ENCODE peak calls at places on chromosomes 16 and 17, in four cellular contexts. One of them, this sample, is unnamed.

GRCh38 chr17:7043544-7044268 is at the start of gene SLC16A11:
- DNase-seq in WTC11: peak
- DNase-seq in K562: no peak
- DNase-seq in GM12878: no peak
- DNase-seq in this sample: no peak

GRCh38 chr17:45227101-45227591 is 5.5 kb downstream of the FMNL1 start:
- DNase-seq in WTC11: no peak
- DNase-seq in K562: no peak
- DNase-seq in GM12878: peak
- DNase-seq in this sample: no peak

GRCh38 chr16:59470556-59470955 is 736.4 kb upstream of the GOT2 start:
- DNase-seq in WTC11: no peak
- DNase-seq in GM12878: no peak
- DNase-seq in K562: no peak
- DNase-seq in this sample: no peak

GRCh38 chr16:59170065-59170712 is 436.1 kb upstream of the GOT2 start:
- DNase-seq in GM12878: no peak
- DNase-seq in WTC11: peak
- DNase-seq in K562: no peak
- DNase-seq in this sample: no peak

GRCh38 chr17:49928126-49928800 is 40.7 kb upstream of the DLX4 start:
- DNase-seq in WTC11: no peak
- DNase-seq in GM12878: no peak
- DNase-seq in K562: no peak
- DNase-seq in this sample: no peak

GRCh38 chr17:74736423-74737298 is at the start of gene RAB37:
- DNase-seq in WTC11: peak
- DNase-seq in K562: peak
- DNase-seq in GM12878: no peak
- DNase-seq in this sample: peak

GRCh38 chr16:57092786-57093301 is 461 bp downstream of the CPNE2 start:
- DNase-seq in GM12878: no peak
- DNase-seq in K562: peak
- DNase-seq in WTC11: peak
- DNase-seq in this sample: no peak

GRCh38 chr16:71413341-71413740 is 28.5 kb downstream of the TLE7 start:
- DNase-seq in WTC11: no peak
- DNase-seq in GM12878: no peak
- DNase-seq in K562: no peak
- DNase-seq in this sample: no peak

GRCh38 chr16:15919331-15919730 is 30.1 kb upstream of the ABCC1 start:
- DNase-seq in WTC11: no peak
- DNase-seq in K562: no peak
- DNase-seq in GM12878: no peak
- DNase-seq in this sample: no peak

GRCh38 chr17:76261421-76262215 is 3.5 kb upstream of the UBALD2 start:
- DNase-seq in K562: no peak
- DNase-seq in WTC11: no peak
- DNase-seq in GM12878: no peak
- DNase-seq in this sample: no peak

GRCh38 chr17:42438600-42439567 is 15.8 kb upstream of the CAVIN1 start:
- DNase-seq in GM12878: no peak
- DNase-seq in K562: no peak
- DNase-seq in WTC11: peak
- DNase-seq in this sample: peak

GRCh38 chr17:8680850-8681174 is 50.3 kb upstream of the MYH10 start:
- DNase-seq in GM12878: no peak
- DNase-seq in WTC11: no peak
- DNase-seq in K562: no peak
- DNase-seq in this sample: no peak

GRCh38 chr16:12341423-12341822 is 364.9 kb downstream of the SNX29 start:
- DNase-seq in WTC11: no peak
- DNase-seq in K562: no peak
- DNase-seq in GM12878: no peak
- DNase-seq in this sample: peak

GRCh38 chr17:28071891-28072606 is 29.6 kb downstream of the NLK start:
- DNase-seq in WTC11: no peak
- DNase-seq in K562: no peak
- DNase-seq in GM12878: no peak
- DNase-seq in this sample: no peak

GRCh38 chr17:16991349-16992009 is 19.6 kb upstream of the TNFRSF13B start:
- DNase-seq in K562: peak
- DNase-seq in WTC11: peak
- DNase-seq in GM12878: no peak
- DNase-seq in this sample: peak

GRCh38 chr16:425740-426114 is 278 bp downstream of the RAB11FIP3 start:
- DNase-seq in K562: no peak
- DNase-seq in WTC11: peak
- DNase-seq in GM12878: no peak
- DNase-seq in this sample: no peak

GRCh38 chr17:3796822-3797170 is 4.2 kb downstream of the ITGAE start:
- DNase-seq in WTC11: no peak
- DNase-seq in GM12878: no peak
- DNase-seq in K562: no peak
- DNase-seq in this sample: no peak

GRCh38 chr17:3796110-3796821 is 4.7 kb downstream of the ITGAE start:
- DNase-seq in K562: no peak
- DNase-seq in GM12878: peak
- DNase-seq in WTC11: no peak
- DNase-seq in this sample: no peak

GRCh38 chr17:3800362-3801042 is 486 bp downstream of the ITGAE start:
- DNase-seq in WTC11: no peak
- DNase-seq in K562: no peak
- DNase-seq in GM12878: no peak
- DNase-seq in this sample: no peak

GRCh38 chr17:3799181-3799627 is 1.8 kb downstream of the ITGAE start:
- DNase-seq in WTC11: no peak
- DNase-seq in K562: no peak
- DNase-seq in GM12878: no peak
- DNase-seq in this sample: no peak

GRCh38 chr17:3798273-3799180 is 2.5 kb downstream of the ITGAE start:
- DNase-seq in WTC11: no peak
- DNase-seq in GM12878: no peak
- DNase-seq in K562: no peak
- DNase-seq in this sample: no peak
- TF ChIP-seq TCF7 in WTC11: no peak
- TF ChIP-seq TCF7 in GM12878: no peak
- TF ChIP-seq TCF7 in K562: no peak
- TF ChIP-seq TCF7 in this sample: no peak

GRCh38 chr16:30736995-30737793 is 11.0 kb upstream of the PHKG2 start:
- DNase-seq in GM12878: no peak
- DNase-seq in K562: no peak
- DNase-seq in WTC11: no peak
- DNase-seq in this sample: no peak
- TF ChIP-seq TCF7 in GM12878: no peak
- TF ChIP-seq TCF7 in K562: no peak
- TF ChIP-seq TCF7 in WTC11: no peak
- TF ChIP-seq TCF7 in this sample: no peak

GRCh38 chr17:56314026-56314425 is 160.8 kb downstream of the ANKFN1 start:
- DNase-seq in GM12878: no peak
- DNase-seq in K562: no peak
- DNase-seq in WTC11: no peak
- DNase-seq in this sample: no peak
- TF ChIP-seq TCF7 in GM12878: no peak
- TF ChIP-seq TCF7 in K562: no peak
- TF ChIP-seq TCF7 in WTC11: no peak
- TF ChIP-seq TCF7 in this sample: no peak

DNA sequence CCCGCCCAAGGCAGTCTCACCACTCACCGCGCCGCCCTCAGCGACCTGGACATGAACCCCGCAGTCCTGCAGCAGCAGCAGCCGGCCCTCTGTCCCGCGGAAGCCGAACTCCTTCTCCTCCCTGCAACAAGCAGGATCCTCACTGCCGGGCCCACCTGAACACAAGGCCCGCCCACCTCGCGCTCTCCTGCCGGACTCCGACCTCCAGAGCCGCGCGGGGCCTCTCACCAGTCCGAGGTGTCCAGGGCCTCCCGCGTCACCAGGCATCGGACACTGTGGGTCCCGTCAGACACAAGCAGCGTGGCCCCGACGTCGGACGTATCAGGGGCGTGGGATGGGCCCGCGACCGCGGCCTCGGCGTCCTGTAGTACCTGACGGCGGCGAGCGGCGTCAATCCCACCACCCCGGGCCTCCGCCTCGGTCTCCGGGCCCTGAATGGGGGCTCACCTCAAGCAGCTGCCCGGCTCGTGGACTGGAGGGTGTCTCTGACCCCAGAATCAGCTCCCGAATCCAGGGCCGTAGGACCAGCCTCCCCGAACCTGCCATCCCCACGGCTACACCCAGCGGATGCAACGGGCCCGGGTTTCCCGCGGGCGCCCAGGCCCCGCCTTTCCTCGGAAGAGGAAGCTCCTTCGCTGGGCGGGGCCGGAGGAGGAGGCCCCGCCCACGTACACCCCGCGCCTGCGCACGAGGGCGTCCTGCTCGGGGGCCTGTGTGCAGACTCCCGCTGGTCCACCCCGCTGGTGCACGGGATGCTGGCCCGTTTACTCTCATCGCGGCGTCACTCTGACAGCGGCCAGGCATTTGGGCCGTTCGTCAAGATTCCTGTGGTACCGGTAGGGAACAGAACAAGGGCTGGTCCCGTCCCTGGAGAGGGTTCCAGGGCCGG is at the start of gene ACD:
- DNase-seq in GM12878: peak
- DNase-seq in WTC11: peak
- DNase-seq in K562: peak
- DNase-seq in this sample: peak
- TF ChIP-seq TCF7 in GM12878: no peak
- TF ChIP-seq TCF7 in WTC11: no peak
- TF ChIP-seq TCF7 in K562: no peak
- TF ChIP-seq TCF7 in this sample: no peak

GRCh38 chr16:2297506-2297860 is 29.6 kb upstream of the RNPS1 start:
- DNase-seq in GM12878: no peak
- DNase-seq in WTC11: no peak
- DNase-seq in K562: no peak
- DNase-seq in this sample: no peak
- TF ChIP-seq TCF7 in GM12878: no peak
- TF ChIP-seq TCF7 in WTC11: no peak
- TF ChIP-seq TCF7 in K562: no peak
- TF ChIP-seq TCF7 in this sample: no peak

GRCh38 chr16:11175850-11176341 is 80.1 kb downstream of the SOCS1 start:
- DNase-seq in GM12878: peak
- DNase-seq in K562: no peak
- DNase-seq in WTC11: no peak
- DNase-seq in this sample: no peak
- TF ChIP-seq TCF7 in GM12878: no peak
- TF ChIP-seq TCF7 in K562: no peak
- TF ChIP-seq TCF7 in WTC11: no peak
- TF ChIP-seq TCF7 in this sample: no peak

DNA sequence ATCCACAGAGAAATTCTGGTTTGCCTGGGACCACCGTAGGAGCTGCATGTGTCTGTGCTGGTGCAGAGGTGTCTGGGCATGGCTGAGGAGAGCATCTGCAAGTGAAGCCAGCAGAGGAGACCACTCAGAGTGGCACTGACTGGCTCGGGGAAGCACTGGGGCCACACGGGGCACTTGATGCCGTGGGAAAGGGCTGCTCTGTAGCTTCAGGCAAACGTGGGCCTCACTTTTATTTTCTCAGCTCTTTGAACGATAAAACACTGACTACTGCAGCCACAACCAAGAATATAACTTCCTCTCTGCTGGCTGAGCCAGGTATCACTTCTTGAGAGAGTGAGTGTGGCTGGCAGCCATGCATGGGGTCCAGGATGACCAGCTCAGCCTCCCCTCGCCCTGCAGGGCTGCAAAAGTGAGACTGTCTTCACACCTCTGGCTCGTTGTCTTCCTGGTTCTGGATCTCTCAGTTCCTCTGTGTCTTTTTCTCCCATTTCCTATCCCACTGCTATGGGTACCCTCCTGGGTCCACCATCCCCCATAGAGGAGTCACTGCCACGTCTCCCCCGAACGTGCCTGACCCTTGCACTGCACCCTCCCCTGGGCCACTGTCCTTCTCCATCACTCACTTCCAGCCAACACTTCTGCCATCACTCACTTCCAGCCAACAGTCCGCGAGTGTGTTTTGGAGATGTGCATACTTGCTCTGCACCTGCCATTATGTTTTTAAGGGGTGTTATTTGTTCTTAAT is 201.4 kb upstream of the CHMP6 start:
- DNase-seq in K562: no peak
- DNase-seq in GM12878: peak
- DNase-seq in WTC11: no peak
- DNase-seq in this sample: no peak
- TF ChIP-seq TCF7 in K562: no peak
- TF ChIP-seq TCF7 in GM12878: no peak
- TF ChIP-seq TCF7 in WTC11: no peak
- TF ChIP-seq TCF7 in this sample: no peak

This sample was measured in HepG2.